ENCODE peak calls at places on chromosomes 16 and 17, in six cellular contexts. K is GM23248, Q is fibroblast of lung, T is GM23338, A is HCT116, V is neural progenitor cell. X is an unnamed sample. For H3K4me1, the result is how much of the 10 kb centered on the place peaks cover.

GRCh38 chr17:59001158-59001814 is 105.4 kb downstream of the TRIM37 start:
- DNase-seq in K (peak), Q (peak), T (peak), A (no peak), V (no peak), X (peak)

GRCh38 chr16:70520612-70521297 is 2.6 kb downstream of the COG4 start:
- DNase-seq in K (peak), Q (peak), T (no peak), A (no peak), V (no peak), X (peak)

GRCh38 chr16:65414284-65414984 is 292.6 kb upstream of the CDH11 start:
- DNase-seq in K (peak), Q (peak), T (no peak), A (no peak), V (no peak), X (no peak)

GRCh38 chr16:79067600-79067999 is 532.9 kb downstream of the MAF start:
- DNase-seq in K (peak), Q (no peak), T (no peak), A (no peak), V (no peak), X (no peak)

GRCh38 chr16:314351-314750 is 31.4 kb downstream of the PDIA2 start:
- DNase-seq in K (no peak), Q (no peak), T (no peak), A (no peak), V (no peak), X (no peak)

GRCh38 chr16:75279277-75279676 is 27.9 kb upstream of the BCAR1 start:
- DNase-seq in K (peak), Q (no peak), T (no peak), A (no peak), V (no peak), X (no peak)

GRCh38 chr17:36848008-36848902 is 89.0 kb upstream of the LHX1 start:
- DNase-seq in K (no peak), Q (no peak), T (no peak), A (no peak), V (no peak), X (no peak)

GRCh38 chr16:89827383-89828198 is 684 bp upstream of the SPIRE2 start:
- DNase-seq in K (peak), Q (peak), T (peak), A (peak), V (peak), X (peak)

GRCh38 chr17:7019406-7019805 is 3.4 kb upstream of the BCL6B start:
- DNase-seq in K (no peak), Q (no peak), T (no peak), A (no peak), V (no peak), X (no peak)
- H3K4me1 ChIP-seq in K (under half), Q (under half), T (under half), A (under half), V (under half), X (under half)

GRCh38 chr16:19170043-19170655 is 2.1 kb downstream of the SYT17 start:
- DNase-seq in K (no peak), Q (no peak), T (no peak), A (no peak), V (no peak), X (no peak)

GRCh38 chr16:19167710-19168172 is 299 bp upstream of the SYT17 start:
- DNase-seq in K (peak), Q (peak), T (peak), A (peak), V (peak), X (peak)

GRCh38 chr16:19169081-19169639 is 1.1 kb downstream of the SYT17 start:
- DNase-seq in K (no peak), Q (no peak), T (peak), A (no peak), V (no peak), X (no peak)

GRCh38 chr16:19166500-19166899 is 1.5 kb upstream of the SYT17 start:
- DNase-seq in K (no peak), Q (no peak), T (no peak), A (peak), V (no peak), X (no peak)

DNA sequence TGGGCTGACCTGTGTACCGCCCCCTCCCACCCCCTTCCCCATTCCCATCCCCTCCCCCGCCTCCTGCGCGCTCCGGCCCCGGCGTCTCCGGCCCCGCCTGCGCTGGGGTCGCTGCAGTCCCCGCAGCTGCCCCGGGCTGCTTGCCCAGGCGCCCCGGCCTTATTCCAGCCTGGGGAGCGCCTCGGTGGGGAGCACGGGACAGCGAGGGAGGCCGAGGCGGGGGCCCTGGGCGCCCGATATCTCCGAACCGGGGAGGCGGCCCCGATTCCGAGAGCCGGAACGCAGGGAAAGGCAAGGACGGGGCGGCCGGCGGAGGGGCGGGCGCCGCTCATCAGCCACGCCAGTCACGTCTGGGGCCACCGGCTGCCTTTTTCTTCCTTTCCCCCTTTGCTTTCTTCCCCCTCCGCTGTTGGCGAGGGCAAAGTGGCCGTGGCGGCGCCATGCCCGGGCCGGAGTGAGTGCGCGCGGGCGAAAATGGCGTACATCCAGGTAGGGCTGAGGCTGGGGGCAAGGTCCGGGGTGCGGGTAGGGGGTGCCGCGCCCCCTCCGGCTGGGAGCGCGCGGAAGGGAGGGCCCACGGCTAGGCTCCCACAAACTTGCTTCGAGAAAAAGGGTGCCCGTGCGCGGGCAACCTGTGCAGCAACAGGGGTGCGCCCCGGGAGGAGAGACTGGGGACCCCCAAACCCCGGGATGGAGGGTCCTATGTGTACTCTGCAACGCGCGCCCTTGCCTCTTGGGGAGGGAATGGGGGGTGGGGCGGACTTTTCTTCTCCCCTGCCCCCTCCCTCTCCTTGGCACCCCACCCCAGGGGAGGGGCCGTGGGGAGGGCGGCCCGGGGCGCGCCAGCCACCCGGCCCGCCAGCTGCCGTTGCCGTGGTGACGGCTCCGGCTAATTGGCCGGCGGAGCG is at the start of gene SYT17:
- DNase-seq in K (peak), Q (no peak), T (peak), A (no peak), V (peak), X (no peak)
- TF ChIP-seq EZH2 in K (no peak), Q (no peak), T (no peak), A (no peak), V (peak), X (peak)

DNA sequence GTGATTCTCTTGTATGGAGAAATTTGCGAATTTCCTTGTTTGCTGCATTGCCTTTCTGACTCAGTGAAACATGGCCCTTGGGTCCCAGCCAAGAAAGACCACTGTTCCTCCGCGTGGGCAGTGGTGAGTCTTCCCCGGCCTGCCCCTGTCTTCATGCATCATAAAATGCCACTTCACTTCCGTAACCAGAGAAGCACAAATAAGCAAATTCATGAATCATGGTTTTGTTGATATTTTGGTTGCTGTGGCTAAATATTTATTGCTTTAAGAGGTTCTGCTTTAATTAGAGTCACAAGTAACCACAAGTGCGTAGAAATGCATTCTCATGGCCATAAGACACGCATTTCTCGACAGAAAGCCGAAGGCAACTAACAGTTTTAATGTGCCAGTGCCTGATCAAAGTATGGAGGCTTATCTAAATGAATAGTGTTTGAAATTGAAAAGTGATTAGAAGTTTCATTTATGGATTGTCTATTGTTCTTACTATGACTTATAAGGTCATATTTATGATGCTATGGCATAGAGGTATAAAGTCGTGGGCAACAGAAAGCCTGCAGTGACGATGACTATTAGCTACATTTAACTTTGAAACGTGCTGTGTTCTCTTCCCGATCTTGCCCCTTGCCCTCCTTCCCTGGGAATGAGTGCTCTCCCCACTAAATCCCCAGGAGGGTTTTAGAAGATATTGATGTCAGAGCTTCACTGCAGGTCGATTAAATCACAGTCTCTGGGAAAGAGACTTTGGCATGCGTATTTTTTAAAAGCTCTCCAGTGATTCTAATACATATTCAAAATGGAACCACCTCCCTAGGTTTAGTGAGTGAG is 76.0 kb downstream of the WIPI1 start:
- DNase-seq in K (peak), Q (peak), T (no peak), A (peak), V (no peak), X (no peak)
- H3K27ac ChIP-seq in K (peak), Q (peak), T (no peak), A (peak), V (no peak), X (no peak)

DNA sequence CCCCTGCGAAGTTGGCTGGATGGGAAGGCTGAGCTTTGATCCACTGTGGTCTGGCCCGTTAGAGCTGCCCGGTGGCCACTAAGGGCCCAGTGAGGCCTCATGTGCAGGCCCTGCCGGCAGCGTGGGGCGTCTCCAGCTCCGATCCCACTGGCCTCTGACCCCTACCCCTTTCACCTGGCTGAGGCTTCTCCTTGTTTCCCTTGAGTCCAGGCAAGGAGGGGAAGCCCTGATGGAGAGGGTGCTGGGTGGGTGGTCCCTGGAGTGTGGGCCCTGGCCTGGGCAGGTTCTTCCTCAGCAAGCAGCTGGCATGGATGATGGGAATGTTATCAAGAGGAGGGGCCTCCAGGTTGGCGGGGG is 356.8 kb downstream of the SEC14L1 start:
- DNase-seq in K (no peak), Q (no peak), T (no peak), A (no peak), V (no peak), X (no peak)
- H3K4me1 ChIP-seq in K (under half), Q (under half), T (under half), A (under half), V (under half), X (under half)

DNA sequence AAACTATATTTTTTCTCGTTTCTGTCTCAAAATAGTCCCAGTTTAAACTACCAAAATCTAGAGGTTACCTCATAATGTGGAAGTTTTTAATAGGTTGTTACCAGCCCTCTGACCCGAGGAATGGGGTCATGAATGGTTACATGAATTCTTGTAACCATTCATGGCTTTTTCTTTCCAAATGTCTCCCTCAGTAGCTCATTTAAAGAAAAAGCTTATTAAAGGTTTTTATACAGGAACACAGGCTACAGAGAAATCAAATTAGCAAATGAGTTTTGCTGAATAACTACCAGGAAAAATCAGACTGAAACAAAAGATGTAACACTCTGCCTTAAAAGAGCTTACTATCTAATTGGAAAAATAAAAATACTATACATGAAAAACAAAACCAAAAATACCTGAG is 63.4 kb downstream of the SMURF2 start:
- DNase-seq in K (no peak), Q (no peak), T (no peak), A (no peak), V (no peak), X (no peak)
- TF ChIP-seq EZH2 in K (no peak), Q (no peak), T (no peak), A (no peak), V (no peak), X (no peak)

GRCh38 chr17:45227631-45228120 is 6.0 kb downstream of the FMNL1 start:
- DNase-seq in K (no peak), Q (no peak), T (no peak), A (no peak), V (no peak), X (no peak)
- H3K27ac ChIP-seq in K (no peak), Q (no peak), T (no peak), A (peak), V (no peak), X (no peak)

GRCh38 chr17:45376171-45376564 is 56.5 kb downstream of the ARHGAP27 start:
- DNase-seq in K (no peak), Q (no peak), T (peak), A (no peak), V (no peak), X (no peak)
- H3K4me1 ChIP-seq in K (under half), Q (under half), T (under half), A (half or more), V (under half), X (under half)

DNA sequence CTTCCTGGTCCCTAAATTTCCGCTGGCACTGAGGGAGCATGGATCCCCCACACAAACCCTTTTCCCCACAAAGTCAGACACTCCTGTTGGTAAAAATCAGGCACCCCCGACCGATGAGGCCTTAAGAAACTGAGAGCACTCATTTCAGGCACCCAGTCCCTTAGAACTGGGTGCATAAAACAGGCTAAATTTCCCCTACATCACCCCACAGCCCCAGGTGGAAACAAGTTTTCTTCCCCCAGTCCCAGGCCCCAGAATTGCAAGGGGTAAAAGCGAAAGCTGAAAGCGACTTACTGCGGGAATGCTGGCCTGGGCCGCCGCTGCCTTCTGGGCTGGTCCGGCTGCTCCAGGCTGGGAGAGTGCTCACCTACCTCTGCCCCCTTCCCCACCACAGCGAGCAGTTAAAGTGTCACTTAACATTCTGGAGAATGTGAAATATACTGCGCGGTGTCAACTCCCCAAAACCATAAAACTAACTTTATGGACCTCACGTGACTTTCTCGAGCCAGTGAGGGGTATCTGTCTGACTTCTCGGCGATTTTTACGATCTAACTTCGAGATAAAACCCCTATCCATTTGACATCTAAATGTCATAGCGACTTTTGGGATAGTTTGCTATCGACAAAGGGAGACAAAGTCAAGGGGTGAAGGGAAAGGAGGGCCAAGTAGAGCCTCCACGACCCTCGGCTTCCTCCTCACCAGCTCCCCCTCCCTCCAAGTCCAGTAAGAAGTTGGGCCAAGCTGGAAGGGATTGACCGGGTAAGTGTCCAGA is at the start of gene HOXB3:
- DNase-seq in K (no peak), Q (no peak), T (no peak), A (no peak), V (no peak), X (no peak)
- TF ChIP-seq EZH2 in K (no peak), Q (no peak), T (peak), A (no peak), V (peak), X (no peak)